ENCODE peak calls at places on chromosome 11, in seven cellular contexts. One of them, this sample, is unnamed.

GRCh38 chr11:121389651-121390050 is 62.5 kb upstream of the SORL1 start:
- DNase-seq in dorsolateral prefrontal cortex: peak
- DNase-seq in esophagus muscularis mucosa: no peak
- DNase-seq in transverse colon: no peak
- DNase-seq in cardiac fibroblast: peak
- DNase-seq in IMR-90: no peak
- DNase-seq in mammary epithelial cell: no peak
- DNase-seq in this sample: no peak

GRCh38 chr11:105673089-105673488 is 63.2 kb downstream of the GRIA4 start:
- DNase-seq in dorsolateral prefrontal cortex: no peak
- DNase-seq in esophagus muscularis mucosa: no peak
- DNase-seq in transverse colon: no peak
- DNase-seq in cardiac fibroblast: peak
- DNase-seq in IMR-90: peak
- DNase-seq in mammary epithelial cell: peak
- DNase-seq in this sample: no peak

GRCh38 chr11:6438979-6439571 is 1.7 kb downstream of the HPX start:
- DNase-seq in dorsolateral prefrontal cortex: peak
- DNase-seq in esophagus muscularis mucosa: no peak
- DNase-seq in transverse colon: peak
- DNase-seq in cardiac fibroblast: peak
- DNase-seq in IMR-90: peak
- DNase-seq in mammary epithelial cell: peak
- DNase-seq in this sample: no peak

GRCh38 chr11:121555172-121555571 is 102.4 kb upstream of the SORL1-AS1 start:
- DNase-seq in dorsolateral prefrontal cortex: no peak
- DNase-seq in esophagus muscularis mucosa: no peak
- DNase-seq in transverse colon: no peak
- DNase-seq in cardiac fibroblast: no peak
- DNase-seq in IMR-90: no peak
- DNase-seq in mammary epithelial cell: no peak
- DNase-seq in this sample: no peak

GRCh38 chr11:103920449-103920848 is 116.0 kb upstream of the DDI1 start:
- DNase-seq in dorsolateral prefrontal cortex: no peak
- DNase-seq in esophagus muscularis mucosa: no peak
- DNase-seq in transverse colon: no peak
- DNase-seq in cardiac fibroblast: no peak
- DNase-seq in IMR-90: peak
- DNase-seq in mammary epithelial cell: peak
- DNase-seq in this sample: no peak

GRCh38 chr11:133928628-133929059 is 28.1 kb downstream of the IGSF9B start:
- DNase-seq in dorsolateral prefrontal cortex: no peak
- DNase-seq in esophagus muscularis mucosa: no peak
- DNase-seq in transverse colon: no peak
- DNase-seq in cardiac fibroblast: peak
- DNase-seq in IMR-90: no peak
- DNase-seq in mammary epithelial cell: peak
- DNase-seq in this sample: no peak

GRCh38 chr11:2775626-2776350 is 76.0 kb upstream of the KCNQ1OT1 start:
- DNase-seq in dorsolateral prefrontal cortex: peak
- DNase-seq in esophagus muscularis mucosa: peak
- DNase-seq in transverse colon: no peak
- DNase-seq in cardiac fibroblast: no peak
- DNase-seq in IMR-90: no peak
- DNase-seq in mammary epithelial cell: no peak
- DNase-seq in this sample: no peak

GRCh38 chr11:79055866-79056632 is 384.8 kb downstream of the TENM4 start:
- DNase-seq in dorsolateral prefrontal cortex: no peak
- DNase-seq in esophagus muscularis mucosa: no peak
- DNase-seq in transverse colon: no peak
- DNase-seq in cardiac fibroblast: peak
- DNase-seq in IMR-90: peak
- DNase-seq in mammary epithelial cell: no peak
- DNase-seq in this sample: no peak

GRCh38 chr11:119520400-119520799 is 97.4 kb upstream of the THY1 start:
- DNase-seq in dorsolateral prefrontal cortex: no peak
- DNase-seq in esophagus muscularis mucosa: no peak
- DNase-seq in transverse colon: no peak
- DNase-seq in cardiac fibroblast: no peak
- DNase-seq in IMR-90: no peak
- DNase-seq in mammary epithelial cell: no peak
- DNase-seq in this sample: no peak

GRCh38 chr11:125516266-125516665 is 20.2 kb upstream of the FEZ1 start:
- DNase-seq in dorsolateral prefrontal cortex: no peak
- DNase-seq in esophagus muscularis mucosa: no peak
- DNase-seq in transverse colon: no peak
- DNase-seq in cardiac fibroblast: no peak
- DNase-seq in IMR-90: no peak
- DNase-seq in mammary epithelial cell: no peak
- DNase-seq in this sample: no peak

GRCh38 chr11:34408580-34409172 is 30.1 kb upstream of the CAT start:
- DNase-seq in dorsolateral prefrontal cortex: no peak
- DNase-seq in esophagus muscularis mucosa: no peak
- DNase-seq in transverse colon: no peak
- DNase-seq in cardiac fibroblast: no peak
- DNase-seq in IMR-90: no peak
- DNase-seq in mammary epithelial cell: no peak
- DNase-seq in this sample: no peak

GRCh38 chr11:86395061-86395551 is 20.4 kb downstream of the CCDC81 start:
- DNase-seq in dorsolateral prefrontal cortex: no peak
- DNase-seq in esophagus muscularis mucosa: no peak
- DNase-seq in transverse colon: no peak
- DNase-seq in cardiac fibroblast: no peak
- DNase-seq in IMR-90: peak
- DNase-seq in mammary epithelial cell: no peak
- DNase-seq in this sample: no peak

GRCh38 chr11:87013852-87014251 is 23.9 kb upstream of the TMEM135 start:
- DNase-seq in dorsolateral prefrontal cortex: no peak
- DNase-seq in esophagus muscularis mucosa: no peak
- DNase-seq in transverse colon: no peak
- DNase-seq in cardiac fibroblast: peak
- DNase-seq in IMR-90: no peak
- DNase-seq in mammary epithelial cell: no peak
- DNase-seq in this sample: no peak

GRCh38 chr11:115238802-115239201 is 265.4 kb downstream of the CADM1 start:
- DNase-seq in dorsolateral prefrontal cortex: no peak
- DNase-seq in esophagus muscularis mucosa: no peak
- DNase-seq in transverse colon: no peak
- DNase-seq in cardiac fibroblast: no peak
- DNase-seq in IMR-90: no peak
- DNase-seq in mammary epithelial cell: no peak
- DNase-seq in this sample: no peak

GRCh38 chr11:61917357-61918109 is at the start of gene RAB3IL1:
- DNase-seq in dorsolateral prefrontal cortex: no peak
- DNase-seq in esophagus muscularis mucosa: no peak
- DNase-seq in transverse colon: peak
- DNase-seq in cardiac fibroblast: peak
- DNase-seq in IMR-90: no peak
- DNase-seq in mammary epithelial cell: no peak
- DNase-seq in this sample: no peak

GRCh38 chr11:69424748-69425147 is 56.7 kb upstream of the LINC01488 start:
- DNase-seq in dorsolateral prefrontal cortex: no peak
- DNase-seq in esophagus muscularis mucosa: no peak
- DNase-seq in transverse colon: no peak
- DNase-seq in cardiac fibroblast: no peak
- DNase-seq in IMR-90: no peak
- DNase-seq in mammary epithelial cell: no peak
- DNase-seq in this sample: no peak

GRCh38 chr11:102559839-102560238 is 29.3 kb upstream of the MMP7 start:
- DNase-seq in dorsolateral prefrontal cortex: no peak
- DNase-seq in esophagus muscularis mucosa: no peak
- DNase-seq in transverse colon: no peak
- DNase-seq in cardiac fibroblast: no peak
- DNase-seq in IMR-90: no peak
- DNase-seq in mammary epithelial cell: no peak
- DNase-seq in this sample: no peak

GRCh38 chr11:62806611-62807121 is 1.4 kb upstream of the NXF1 start:
- DNase-seq in dorsolateral prefrontal cortex: no peak
- DNase-seq in esophagus muscularis mucosa: no peak
- DNase-seq in transverse colon: peak
- DNase-seq in cardiac fibroblast: peak
- DNase-seq in IMR-90: peak
- DNase-seq in mammary epithelial cell: peak
- DNase-seq in this sample: peak

GRCh38 chr11:130873766-130874165 is 42.5 kb downstream of the SNX19 start:
- DNase-seq in dorsolateral prefrontal cortex: no peak
- DNase-seq in esophagus muscularis mucosa: no peak
- DNase-seq in transverse colon: no peak
- DNase-seq in cardiac fibroblast: no peak
- DNase-seq in IMR-90: peak
- DNase-seq in mammary epithelial cell: peak
- DNase-seq in this sample: no peak

GRCh38 chr11:68549789-68550484 is 89.4 kb downstream of the PPP6R3 start:
- DNase-seq in dorsolateral prefrontal cortex: no peak
- DNase-seq in esophagus muscularis mucosa: no peak
- DNase-seq in transverse colon: no peak
- DNase-seq in cardiac fibroblast: no peak
- DNase-seq in IMR-90: no peak
- DNase-seq in mammary epithelial cell: no peak
- DNase-seq in this sample: no peak

GRCh38 chr11:121711900-121712424 is 259.2 kb upstream of the SORL1-AS1 start:
- DNase-seq in dorsolateral prefrontal cortex: no peak
- DNase-seq in esophagus muscularis mucosa: no peak
- DNase-seq in transverse colon: no peak
- DNase-seq in cardiac fibroblast: peak
- DNase-seq in IMR-90: peak
- DNase-seq in mammary epithelial cell: no peak
- DNase-seq in this sample: no peak

DNA sequence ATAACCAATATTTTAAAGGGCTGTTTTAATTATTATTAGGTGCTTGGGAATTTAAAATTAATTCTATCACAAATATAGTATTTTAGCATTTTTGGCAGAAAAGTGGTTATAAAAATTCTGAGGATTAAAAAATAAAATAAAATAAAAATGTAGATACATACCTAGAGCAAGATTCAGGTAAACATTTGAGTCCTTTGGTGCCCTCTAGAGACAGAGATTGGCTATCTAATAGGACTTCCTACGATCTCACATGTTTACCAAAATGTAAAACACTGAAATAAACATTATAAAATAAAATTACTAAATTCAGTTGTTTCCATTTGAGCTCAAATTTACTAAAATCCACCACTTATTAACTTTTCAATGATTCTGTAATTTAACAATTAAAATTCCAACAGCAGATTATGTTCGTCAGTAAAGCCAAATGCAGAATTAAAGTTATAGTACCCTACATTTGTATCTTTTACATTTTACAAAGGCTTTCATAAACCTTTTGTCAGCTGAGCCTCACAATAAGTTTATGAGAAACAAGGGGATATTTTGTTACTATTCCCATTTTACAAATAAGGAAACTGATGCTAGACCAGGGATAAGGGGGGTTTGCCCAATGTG is 27.7 kb downstream of the SLC36A4 start:
- DNase-seq in dorsolateral prefrontal cortex: no peak
- DNase-seq in esophagus muscularis mucosa: no peak
- DNase-seq in transverse colon: no peak
- DNase-seq in cardiac fibroblast: peak
- DNase-seq in IMR-90: peak
- DNase-seq in mammary epithelial cell: peak
- DNase-seq in this sample: no peak
- TF ChIP-seq CTCF in dorsolateral prefrontal cortex: peak
- TF ChIP-seq CTCF in esophagus muscularis mucosa: no peak
- TF ChIP-seq CTCF in transverse colon: peak
- TF ChIP-seq CTCF in cardiac fibroblast: peak
- TF ChIP-seq CTCF in IMR-90: peak
- TF ChIP-seq CTCF in mammary epithelial cell: peak
- TF ChIP-seq CTCF in this sample: peak

DNA sequence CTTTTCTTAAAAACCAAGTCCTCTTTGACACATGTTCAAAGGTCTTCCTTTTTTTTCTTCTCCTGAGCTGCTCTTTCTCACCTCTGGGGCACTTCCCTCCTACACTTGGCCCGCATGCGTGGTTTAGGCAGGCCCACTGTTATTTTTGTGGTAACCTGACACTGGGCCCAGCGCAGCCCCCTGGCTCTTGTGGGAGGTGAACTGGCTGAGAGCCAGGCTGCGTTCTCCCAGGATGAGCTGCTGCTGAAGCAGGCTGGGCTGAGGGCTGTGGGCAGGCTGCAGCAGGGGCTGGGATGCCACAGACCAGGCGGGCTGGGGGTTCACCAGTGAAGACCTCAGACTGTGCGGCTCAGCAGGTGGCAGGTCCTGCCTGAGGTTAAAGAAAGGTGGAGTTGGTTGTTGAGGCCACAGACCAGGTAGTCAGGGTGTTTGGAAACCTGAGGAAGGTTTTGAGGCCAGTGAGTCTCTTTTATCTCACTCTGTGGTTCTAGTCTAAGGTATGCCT is 72.4 kb downstream of the TEAD1 start:
- DNase-seq in dorsolateral prefrontal cortex: no peak
- DNase-seq in esophagus muscularis mucosa: no peak
- DNase-seq in transverse colon: no peak
- DNase-seq in cardiac fibroblast: peak
- DNase-seq in IMR-90: peak
- DNase-seq in mammary epithelial cell: peak
- DNase-seq in this sample: no peak
- TF ChIP-seq CTCF in dorsolateral prefrontal cortex: no peak
- TF ChIP-seq CTCF in esophagus muscularis mucosa: no peak
- TF ChIP-seq CTCF in transverse colon: no peak
- TF ChIP-seq CTCF in cardiac fibroblast: peak
- TF ChIP-seq CTCF in IMR-90: no peak
- TF ChIP-seq CTCF in mammary epithelial cell: peak
- TF ChIP-seq CTCF in this sample: no peak

GRCh38 chr11:74311352-74311926 is at the start of gene P4HA3:
- DNase-seq in dorsolateral prefrontal cortex: no peak
- DNase-seq in esophagus muscularis mucosa: no peak
- DNase-seq in transverse colon: peak
- DNase-seq in cardiac fibroblast: peak
- DNase-seq in IMR-90: peak
- DNase-seq in mammary epithelial cell: peak
- DNase-seq in this sample: peak
- TF ChIP-seq CTCF in dorsolateral prefrontal cortex: no peak
- TF ChIP-seq CTCF in esophagus muscularis mucosa: no peak
- TF ChIP-seq CTCF in transverse colon: no peak
- TF ChIP-seq CTCF in cardiac fibroblast: no peak
- TF ChIP-seq CTCF in IMR-90: peak
- TF ChIP-seq CTCF in mammary epithelial cell: peak
- TF ChIP-seq CTCF in this sample: peak

DNA sequence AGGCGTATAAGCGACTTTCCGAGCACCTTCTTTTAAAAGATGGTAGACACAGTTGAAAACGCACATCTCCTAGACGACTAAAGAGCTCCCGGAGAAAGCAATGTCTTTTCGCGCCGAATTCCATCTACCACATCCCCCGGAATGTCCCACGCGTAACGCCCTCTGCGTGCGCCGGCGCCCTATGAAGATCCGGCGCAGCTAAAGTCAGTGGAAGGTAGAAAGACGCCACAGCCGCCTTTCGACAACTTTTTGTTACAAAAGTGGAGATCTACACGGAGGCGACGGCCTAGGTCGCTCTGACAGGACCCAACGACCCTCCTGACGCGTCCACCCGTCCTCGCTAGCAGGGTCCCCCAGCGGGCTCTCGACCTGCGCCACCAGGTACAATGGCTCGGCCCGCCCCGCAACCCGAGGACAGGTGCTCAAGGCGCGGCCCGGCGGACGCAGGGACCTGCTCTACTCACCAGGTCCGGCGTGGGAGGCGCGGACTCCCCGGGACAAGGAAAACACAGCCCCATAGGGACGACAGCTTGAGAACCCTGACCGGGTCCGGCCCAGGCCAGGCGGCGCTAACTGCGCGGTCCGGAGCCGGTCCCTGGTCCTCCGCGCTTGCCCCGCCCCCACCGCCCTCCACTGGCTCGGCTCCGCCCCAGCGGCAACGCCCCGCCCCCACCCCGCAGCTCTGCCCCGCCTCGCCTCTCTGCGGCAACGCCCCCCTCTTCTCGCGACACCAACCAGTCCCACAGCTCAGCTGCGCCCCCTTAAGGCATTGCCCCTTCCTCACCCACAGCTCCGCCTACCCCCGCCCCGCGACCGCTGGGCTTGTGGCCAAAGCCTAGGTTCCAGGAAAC is at the start of gene SVIP:
- DNase-seq in dorsolateral prefrontal cortex: peak
- DNase-seq in esophagus muscularis mucosa: peak
- DNase-seq in transverse colon: peak
- DNase-seq in cardiac fibroblast: peak
- DNase-seq in IMR-90: peak
- DNase-seq in mammary epithelial cell: peak
- DNase-seq in this sample: peak
- TF ChIP-seq CTCF in dorsolateral prefrontal cortex: peak
- TF ChIP-seq CTCF in esophagus muscularis mucosa: peak
- TF ChIP-seq CTCF in transverse colon: peak
- TF ChIP-seq CTCF in cardiac fibroblast: peak
- TF ChIP-seq CTCF in IMR-90: peak
- TF ChIP-seq CTCF in mammary epithelial cell: peak
- TF ChIP-seq CTCF in this sample: peak